ENCODE peak calls at places on chromosomes 3 and 15, in nine cellular contexts. Q is BJ; L is AG09319; K is HFFc6; N is Peyer's patch; U is endothelial cell; R is upper lobe of left lung; Z is CD8-positive, alpha-beta T cell; S is HFF-Myc. H is an unnamed sample.

GRCh38 chr3:143081844-143082778 is 37.5 kb upstream of the CHST2 start:
- DNase-seq in Q (no peak), L (no peak), K (no peak), N (no peak), U (no peak), R (no peak), Z (no peak), S (no peak), H (no peak)

GRCh38 chr3:52791396-52791795 is 3.2 kb upstream of the ITIH3 start:
- DNase-seq in Q (no peak), L (no peak), K (no peak), N (no peak), U (no peak), R (no peak), Z (no peak), S (no peak), H (no peak)

GRCh38 chr3:74384151-74384550 is 230.3 kb downstream of the CNTN3 start:
- DNase-seq in Q (no peak), L (no peak), K (no peak), N (no peak), U (no peak), R (no peak), Z (no peak), S (no peak), H (no peak)

GRCh38 chr3:170357920-170358854 is 672 bp downstream of the SKIL start:
- DNase-seq in Q (no peak), L (peak; percentile 43), K (peak; percentile 48), N (peak; percentile 94), U (peak; percentile 78), R (peak; percentile 97), Z (peak; percentile 67), S (no peak), H (peak; percentile 84)

GRCh38 chr3:111768571-111769100 is 90.4 kb upstream of the PHLDB2 start:
- DNase-seq in Q (peak; percentile 42), L (peak; percentile 77), K (peak; percentile 95), N (no peak), U (no peak), R (no peak), Z (no peak), S (peak; percentile 68), H (no peak)

GRCh38 chr3:27090265-27091041 is 278.7 kb downstream of the NEK10 start:
- DNase-seq in Q (no peak), L (no peak), K (no peak), N (no peak), U (no peak), R (no peak), Z (no peak), S (no peak), H (no peak)

GRCh38 chr3:59512066-59512465 is 462.2 kb upstream of the CFAP20DC start:
- DNase-seq in Q (no peak), L (no peak), K (no peak), N (no peak), U (no peak), R (no peak), Z (no peak), S (no peak), H (no peak)

GRCh38 chr15:29089731-29090616 is 179.6 kb downstream of the NSMCE3 start:
- DNase-seq in Q (no peak), L (no peak), K (no peak), N (no peak), U (no peak), R (no peak), Z (no peak), S (no peak), H (no peak)

GRCh38 chr3:9500108-9501050 is 53.2 kb downstream of the LHFPL4 start:
- DNase-seq in Q (peak; percentile 1), L (peak; percentile 10), K (peak; percentile 62), N (peak; percentile 65), U (peak; percentile 96), R (peak; percentile 92), Z (peak; percentile 21), S (no peak), H (peak; percentile 93)

GRCh38 chr3:119829431-119829830 is 47.5 kb downstream of the NR1I2 start:
- DNase-seq in Q (no peak), L (no peak), K (no peak), N (no peak), U (no peak), R (no peak), Z (no peak), S (no peak), H (no peak)

GRCh38 chr3:113912551-113913246 is 35.1 kb upstream of the ZDHHC23 start:
- DNase-seq in Q (no peak), L (peak; percentile 31), K (peak; percentile 54), N (peak; percentile 65), U (peak; percentile 10), R (no peak), Z (no peak), S (peak; percentile 36), H (no peak)

GRCh38 chr15:90581771-90582471 is 52.2 kb downstream of the CRTC3 start:
- DNase-seq in Q (no peak), L (no peak), K (no peak), N (no peak), U (no peak), R (no peak), Z (no peak), S (no peak), H (no peak)

GRCh38 chr3:194486540-194487288 is at the start of gene ATP13A3:
- DNase-seq in Q (no peak), L (peak; percentile 84), K (peak; percentile 77), N (peak; percentile 95), U (peak; percentile 86), R (peak; percentile 98), Z (peak; percentile 83), S (no peak), H (peak; percentile 83)

GRCh38 chr15:74369756-74370155 is 2.3 kb upstream of the CYP11A1 start:
- DNase-seq in Q (no peak), L (no peak), K (no peak), N (no peak), U (no peak), R (no peak), Z (no peak), S (no peak), H (no peak)

GRCh38 chr3:156725706-156726105 is 51.3 kb downstream of the TIPARP start:
- DNase-seq in Q (no peak), L (no peak), K (no peak), N (no peak), U (no peak), R (no peak), Z (no peak), S (no peak), H (no peak)

GRCh38 chr3:156723182-156723619 is 48.8 kb downstream of the TIPARP start:
- DNase-seq in Q (no peak), L (no peak), K (peak; percentile 21), N (no peak), U (no peak), R (no peak), Z (no peak), S (no peak), H (no peak)

GRCh38 chr3:156718622-156719300 is 44.4 kb downstream of the TIPARP start:
- DNase-seq in Q (no peak), L (no peak), K (no peak), N (no peak), U (no peak), R (no peak), Z (no peak), S (no peak), H (no peak)

GRCh38 chr3:156722219-156722618 is 47.8 kb downstream of the TIPARP start:
- DNase-seq in Q (no peak), L (no peak), K (no peak), N (no peak), U (no peak), R (no peak), Z (no peak), S (no peak), H (no peak)

GRCh38 chr3:156721687-156722086 is 47.3 kb downstream of the TIPARP start:
- DNase-seq in Q (no peak), L (no peak), K (no peak), N (no peak), U (no peak), R (no peak), Z (no peak), S (no peak), H (no peak)
- TF ChIP-seq CTCF in Q (no peak), L (no peak), K (no peak), N (no peak), U (no peak), R (no peak), Z (no peak), S (no peak), H (no peak)

DNA sequence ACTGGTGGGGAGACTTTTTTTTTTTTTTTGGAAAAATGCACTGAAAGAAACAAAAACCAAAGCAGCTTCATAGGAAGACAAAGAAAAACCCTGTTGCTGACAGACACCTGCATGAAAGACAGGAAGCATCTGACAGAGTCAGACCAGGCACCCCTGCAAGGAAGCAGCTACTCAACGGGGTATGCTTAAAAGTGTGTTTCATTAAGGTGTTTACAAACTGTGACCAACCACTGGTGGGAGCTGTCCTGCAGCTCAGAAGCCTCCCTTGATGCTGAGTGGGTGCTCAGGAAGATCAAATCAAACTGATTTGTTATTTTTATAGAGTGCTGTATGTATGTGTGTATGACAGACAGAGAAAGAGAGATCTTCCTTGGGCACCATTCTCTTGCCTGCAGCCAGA is 34.7 kb upstream of the AGBL1 start:
- DNase-seq in Q (no peak), L (no peak), K (no peak), N (no peak), U (peak; percentile 4), R (no peak), Z (no peak), S (no peak), H (no peak)
- TF ChIP-seq CTCF in Q (no peak), L (no peak), K (no peak), N (no peak), U (no peak), R (no peak), Z (no peak), S (no peak), H (no peak)

GRCh38 chr15:50377867-50378751 is 23.1 kb upstream of the GABPB1 start:
- DNase-seq in Q (no peak), L (no peak), K (no peak), N (no peak), U (no peak), R (no peak), Z (no peak), S (no peak), H (no peak)

GRCh38 chr15:50378776-50379175 is 23.8 kb upstream of the GABPB1 start:
- DNase-seq in Q (no peak), L (no peak), K (no peak), N (no peak), U (no peak), R (no peak), Z (no peak), S (no peak), H (no peak)

DNA sequence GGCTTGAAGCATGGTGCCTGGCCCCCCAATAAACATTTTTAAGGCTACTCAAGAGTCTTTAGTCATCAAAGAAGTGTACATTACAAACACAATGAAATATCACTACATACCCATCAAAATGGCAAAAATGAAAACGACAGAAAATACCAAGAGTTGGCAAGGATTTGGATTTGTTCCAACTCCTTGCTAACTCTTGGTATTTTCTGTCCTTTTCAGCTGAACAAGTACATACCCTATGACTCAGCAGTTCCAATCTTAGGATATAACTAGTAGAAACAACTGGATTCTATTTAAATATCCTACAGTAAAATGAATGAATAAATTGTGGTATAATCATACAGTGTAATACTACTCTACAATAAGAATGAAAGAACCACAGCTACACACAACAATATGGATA is 25.1 kb upstream of the GABPB1 start:
- DNase-seq in Q (no peak), L (no peak), K (peak; percentile 25), N (no peak), U (no peak), R (no peak), Z (no peak), S (no peak), H (no peak)
- TF ChIP-seq CTCF in Q (no peak), L (no peak), K (no peak), N (no peak), U (no peak), R (no peak), Z (no peak), S (no peak), H (no peak)

GRCh38 chr3:24164967-24165366 is 219.9 kb downstream of the NR1D2 start:
- DNase-seq in Q (no peak), L (no peak), K (no peak), N (no peak), U (no peak), R (no peak), Z (no peak), S (no peak), H (no peak)
- TF ChIP-seq CTCF in Q (no peak), L (no peak), K (no peak), N (no peak), U (no peak), R (no peak), Z (no peak), S (no peak), H (no peak)